ENCODE peak calls at places on chromosomes 5 and 9, in four cellular contexts. One of them, this sample, is unnamed. For H3K4me1, the result is how much of the 10 kb centered on the place peaks cover.

GRCh38 chr9:137333016-137333726 is 31.1 kb upstream of the NRARP start:
- DNase-seq in naive thymus-derived CD4-positive, alpha-beta T cell: no peak
- DNase-seq in GM23338: no peak
- DNase-seq in tibial nerve: no peak
- DNase-seq in this sample: no peak

GRCh38 chr5:39191216-39191615 is 28.1 kb downstream of the FYB1 start:
- DNase-seq in naive thymus-derived CD4-positive, alpha-beta T cell: peak
- DNase-seq in GM23338: no peak
- DNase-seq in tibial nerve: no peak
- DNase-seq in this sample: peak

GRCh38 chr5:137304227-137304874 is 194.8 kb downstream of the SPOCK1 start:
- DNase-seq in naive thymus-derived CD4-positive, alpha-beta T cell: no peak
- DNase-seq in GM23338: no peak
- DNase-seq in tibial nerve: no peak
- DNase-seq in this sample: peak

GRCh38 chr9:129854588-129855110 is 19.4 kb downstream of the USP20 start:
- DNase-seq in naive thymus-derived CD4-positive, alpha-beta T cell: peak
- DNase-seq in GM23338: no peak
- DNase-seq in tibial nerve: no peak
- DNase-seq in this sample: no peak

GRCh38 chr5:103037673-103038455 is 82.1 kb downstream of the GIN1 start:
- DNase-seq in naive thymus-derived CD4-positive, alpha-beta T cell: no peak
- DNase-seq in GM23338: no peak
- DNase-seq in tibial nerve: no peak
- DNase-seq in this sample: no peak

GRCh38 chr5:569358-569867 is 42.7 kb upstream of the CEP72 start:
- DNase-seq in naive thymus-derived CD4-positive, alpha-beta T cell: no peak
- DNase-seq in GM23338: no peak
- DNase-seq in tibial nerve: no peak
- DNase-seq in this sample: no peak

GRCh38 chr5:150186137-150186536 is 3.7 kb upstream of the SLC6A7 start:
- DNase-seq in naive thymus-derived CD4-positive, alpha-beta T cell: no peak
- DNase-seq in GM23338: peak
- DNase-seq in tibial nerve: no peak
- DNase-seq in this sample: no peak

GRCh38 chr9:31253800-31254762 is 1130.4 kb upstream of the ACO1 start:
- DNase-seq in naive thymus-derived CD4-positive, alpha-beta T cell: no peak
- DNase-seq in GM23338: no peak
- DNase-seq in tibial nerve: no peak
- DNase-seq in this sample: no peak

GRCh38 chr9:98087420-98088354 is 31.2 kb downstream of the NANS start:
- DNase-seq in naive thymus-derived CD4-positive, alpha-beta T cell: peak
- DNase-seq in GM23338: peak
- DNase-seq in tibial nerve: no peak
- DNase-seq in this sample: no peak

GRCh38 chr5:159817262-159818029 is 98.8 kb upstream of the ADRA1B start:
- DNase-seq in naive thymus-derived CD4-positive, alpha-beta T cell: no peak
- DNase-seq in GM23338: no peak
- DNase-seq in tibial nerve: no peak
- DNase-seq in this sample: peak

GRCh38 chr5:123511290-123511647 is 708 bp upstream of the CSNK1G3 start:
- DNase-seq in naive thymus-derived CD4-positive, alpha-beta T cell: no peak
- DNase-seq in GM23338: peak
- DNase-seq in tibial nerve: no peak
- DNase-seq in this sample: no peak

GRCh38 chr9:136088939-136089696 is 6.0 kb downstream of the NACC2 start:
- DNase-seq in naive thymus-derived CD4-positive, alpha-beta T cell: no peak
- DNase-seq in GM23338: no peak
- DNase-seq in tibial nerve: no peak
- DNase-seq in this sample: no peak

GRCh38 chr5:174793684-174794328 is 69.4 kb downstream of the MSX2 start:
- DNase-seq in naive thymus-derived CD4-positive, alpha-beta T cell: peak
- DNase-seq in GM23338: peak
- DNase-seq in tibial nerve: peak
- DNase-seq in this sample: no peak

GRCh38 chr5:169717298-169717697 is 80.2 kb downstream of the DOCK2 start:
- DNase-seq in naive thymus-derived CD4-positive, alpha-beta T cell: no peak
- DNase-seq in GM23338: no peak
- DNase-seq in tibial nerve: no peak
- DNase-seq in this sample: no peak

GRCh38 chr9:70519912-70520724 is 105.7 kb upstream of the KLF9 start:
- DNase-seq in naive thymus-derived CD4-positive, alpha-beta T cell: no peak
- DNase-seq in GM23338: no peak
- DNase-seq in tibial nerve: no peak
- DNase-seq in this sample: no peak

GRCh38 chr9:4106744-4107143 is 193.1 kb downstream of the GLIS3 start:
- DNase-seq in naive thymus-derived CD4-positive, alpha-beta T cell: no peak
- DNase-seq in GM23338: no peak
- DNase-seq in tibial nerve: no peak
- DNase-seq in this sample: peak

GRCh38 chr5:173327084-173327947 is 898 bp downstream of the STC2 start:
- DNase-seq in naive thymus-derived CD4-positive, alpha-beta T cell: no peak
- DNase-seq in GM23338: no peak
- DNase-seq in tibial nerve: no peak
- DNase-seq in this sample: no peak

GRCh38 chr5:95794070-95794516 is 28.4 kb downstream of the GLRX start:
- DNase-seq in naive thymus-derived CD4-positive, alpha-beta T cell: no peak
- DNase-seq in GM23338: no peak
- DNase-seq in tibial nerve: no peak
- DNase-seq in this sample: peak

GRCh38 chr5:96952946-96953730 is 17.3 kb downstream of the LNPEP start:
- DNase-seq in naive thymus-derived CD4-positive, alpha-beta T cell: no peak
- DNase-seq in GM23338: no peak
- DNase-seq in tibial nerve: no peak
- DNase-seq in this sample: no peak

GRCh38 chr9:103902263-103902662 is 191.8 kb upstream of the SMC2 start:
- DNase-seq in naive thymus-derived CD4-positive, alpha-beta T cell: no peak
- DNase-seq in GM23338: no peak
- DNase-seq in tibial nerve: no peak
- DNase-seq in this sample: no peak

GRCh38 chr5:124583469-124584350 is 162.7 kb downstream of the ZNF608 start:
- DNase-seq in naive thymus-derived CD4-positive, alpha-beta T cell: peak
- DNase-seq in GM23338: no peak
- DNase-seq in tibial nerve: no peak
- DNase-seq in this sample: no peak

GRCh38 chr5:150022163-150022540 is 21.6 kb downstream of the HMGXB3 start:
- DNase-seq in naive thymus-derived CD4-positive, alpha-beta T cell: no peak
- DNase-seq in GM23338: no peak
- DNase-seq in tibial nerve: no peak
- DNase-seq in this sample: no peak

GRCh38 chr5:119678351-119679028 is 49.1 kb downstream of the FAM170A start:
- DNase-seq in naive thymus-derived CD4-positive, alpha-beta T cell: no peak
- DNase-seq in GM23338: peak
- DNase-seq in tibial nerve: no peak
- DNase-seq in this sample: no peak

GRCh38 chr5:118366429-118366828 is 621.9 kb downstream of the DTWD2 start:
- DNase-seq in naive thymus-derived CD4-positive, alpha-beta T cell: no peak
- DNase-seq in GM23338: no peak
- DNase-seq in tibial nerve: no peak
- DNase-seq in this sample: no peak

GRCh38 chr5:9467199-9468069 is 78.4 kb downstream of the SEMA5A start:
- DNase-seq in naive thymus-derived CD4-positive, alpha-beta T cell: no peak
- DNase-seq in GM23338: no peak
- DNase-seq in tibial nerve: no peak
- DNase-seq in this sample: peak

DNA sequence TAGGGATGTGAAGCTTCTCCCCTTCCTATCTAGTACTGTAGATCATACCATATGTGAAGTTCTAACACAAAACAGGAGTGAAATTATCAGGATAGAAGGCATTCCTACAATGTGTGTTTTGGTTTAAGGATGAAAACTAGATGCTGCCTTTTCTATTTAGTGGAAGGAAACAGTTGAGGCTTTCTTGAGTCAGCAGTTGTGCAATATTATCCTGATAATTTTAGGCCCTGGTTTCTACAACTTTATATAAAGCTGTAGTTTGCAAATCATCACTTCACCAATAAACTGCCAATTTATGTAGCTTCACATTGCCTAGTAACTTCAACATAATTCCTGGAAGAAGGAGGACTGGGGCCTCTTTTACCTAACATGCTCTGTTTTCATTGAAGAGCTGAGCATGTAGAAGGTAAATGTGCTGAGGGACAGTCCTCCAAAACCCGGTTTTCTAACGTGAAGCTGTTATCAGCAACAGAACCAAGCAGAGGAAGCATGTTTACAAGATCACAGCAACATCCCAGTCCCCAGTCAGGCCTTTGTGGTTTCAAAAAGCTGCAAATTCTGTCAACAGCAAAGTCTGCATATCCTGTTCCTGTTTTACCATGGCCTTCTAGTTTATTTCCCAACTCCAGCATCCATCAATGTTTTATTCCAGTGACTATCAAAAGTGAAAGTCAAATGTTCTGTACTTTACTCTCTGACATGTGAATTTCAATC is 513.4 kb upstream of the MEF2C start:
- DNase-seq in naive thymus-derived CD4-positive, alpha-beta T cell: peak
- DNase-seq in GM23338: peak
- DNase-seq in tibial nerve: no peak
- DNase-seq in this sample: no peak
- H3K4me3 ChIP-seq in naive thymus-derived CD4-positive, alpha-beta T cell: no peak
- H3K4me3 ChIP-seq in GM23338: no peak
- H3K4me3 ChIP-seq in tibial nerve: no peak
- H3K4me3 ChIP-seq in this sample: no peak

GRCh38 chr9:133945314-133945975 is 46.7 kb downstream of the VAV2 start:
- DNase-seq in naive thymus-derived CD4-positive, alpha-beta T cell: no peak
- DNase-seq in GM23338: no peak
- DNase-seq in tibial nerve: no peak
- DNase-seq in this sample: no peak
- H3K4me1 ChIP-seq in naive thymus-derived CD4-positive, alpha-beta T cell: under half
- H3K4me1 ChIP-seq in GM23338: under half
- H3K4me1 ChIP-seq in tibial nerve: under half
- H3K4me1 ChIP-seq in this sample: under half

GRCh38 chr9:749712-750111 is 91.8 kb upstream of the DMRT1 start:
- DNase-seq in naive thymus-derived CD4-positive, alpha-beta T cell: peak
- DNase-seq in GM23338: no peak
- DNase-seq in tibial nerve: no peak
- DNase-seq in this sample: no peak
- H3K4me3 ChIP-seq in naive thymus-derived CD4-positive, alpha-beta T cell: no peak
- H3K4me3 ChIP-seq in GM23338: no peak
- H3K4me3 ChIP-seq in tibial nerve: no peak
- H3K4me3 ChIP-seq in this sample: no peak

GRCh38 chr9:482736-483135 is 268.1 kb downstream of the DOCK8 start:
- DNase-seq in naive thymus-derived CD4-positive, alpha-beta T cell: no peak
- DNase-seq in GM23338: no peak
- DNase-seq in tibial nerve: no peak
- DNase-seq in this sample: no peak

GRCh38 chr9:486156-486555 is 271.5 kb downstream of the DOCK8 start:
- DNase-seq in naive thymus-derived CD4-positive, alpha-beta T cell: no peak
- DNase-seq in GM23338: no peak
- DNase-seq in tibial nerve: no peak
- DNase-seq in this sample: no peak

GRCh38 chr9:489198-490197 is 274.8 kb downstream of the DOCK8 start:
- DNase-seq in naive thymus-derived CD4-positive, alpha-beta T cell: no peak
- DNase-seq in GM23338: no peak
- DNase-seq in tibial nerve: no peak
- DNase-seq in this sample: no peak

GRCh38 chr9:488448-488847 is 273.8 kb downstream of the DOCK8 start:
- DNase-seq in naive thymus-derived CD4-positive, alpha-beta T cell: no peak
- DNase-seq in GM23338: no peak
- DNase-seq in tibial nerve: no peak
- DNase-seq in this sample: no peak

DNA sequence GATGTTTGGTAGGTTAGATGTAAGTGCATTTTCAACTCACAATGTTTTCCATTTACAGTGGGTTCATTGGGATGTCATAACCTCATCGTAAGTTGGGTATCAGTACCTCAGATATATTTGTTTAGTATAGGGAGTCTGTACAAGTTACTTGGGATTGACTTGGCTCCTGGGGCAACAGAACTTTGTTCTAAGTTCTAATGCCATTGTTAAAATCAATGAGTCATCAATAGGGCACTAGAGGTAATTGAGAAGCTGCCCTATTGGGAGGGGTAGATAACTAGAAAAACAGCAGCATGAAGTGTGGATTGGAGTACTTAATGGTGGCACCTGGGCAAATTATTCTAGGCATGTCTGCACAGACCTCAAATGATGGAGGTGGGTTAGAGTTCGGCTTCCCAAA is 272.8 kb downstream of the DOCK8 start:
- DNase-seq in naive thymus-derived CD4-positive, alpha-beta T cell: no peak
- DNase-seq in GM23338: no peak
- DNase-seq in tibial nerve: no peak
- DNase-seq in this sample: no peak
- H3K4me1 ChIP-seq in naive thymus-derived CD4-positive, alpha-beta T cell: under half
- H3K4me1 ChIP-seq in GM23338: under half
- H3K4me1 ChIP-seq in tibial nerve: under half
- H3K4me1 ChIP-seq in this sample: under half

DNA sequence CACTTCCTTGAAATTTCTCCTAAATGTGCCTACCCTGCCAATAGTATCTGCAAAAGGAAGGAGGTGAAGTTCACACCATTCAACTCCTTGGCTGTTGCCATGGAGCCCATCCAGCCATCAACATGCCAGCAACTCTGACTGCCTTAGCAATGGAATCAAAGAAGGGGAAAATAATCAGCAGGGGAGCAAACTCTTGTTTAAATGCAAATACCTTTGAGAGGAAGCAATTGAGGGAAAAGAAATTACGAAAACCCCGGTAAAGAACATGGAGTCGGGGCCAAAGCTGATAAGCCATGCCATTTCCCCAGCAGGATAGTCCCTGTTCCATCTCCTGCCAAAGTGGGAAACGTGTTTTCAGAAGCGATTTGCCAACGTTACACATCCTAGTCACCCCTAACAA is 69.0 kb downstream of the MFAP3 start:
- DNase-seq in naive thymus-derived CD4-positive, alpha-beta T cell: no peak
- DNase-seq in GM23338: peak
- DNase-seq in tibial nerve: no peak
- DNase-seq in this sample: no peak
- H3K4me3 ChIP-seq in naive thymus-derived CD4-positive, alpha-beta T cell: no peak
- H3K4me3 ChIP-seq in GM23338: peak
- H3K4me3 ChIP-seq in tibial nerve: no peak
- H3K4me3 ChIP-seq in this sample: no peak

GRCh38 chr5:93303291-93303691 is 277.7 kb downstream of the NR2F1-AS1 start:
- DNase-seq in naive thymus-derived CD4-positive, alpha-beta T cell: no peak
- DNase-seq in GM23338: no peak
- DNase-seq in tibial nerve: no peak
- DNase-seq in this sample: no peak

GRCh38 chr5:93299596-93300308 is 281.3 kb downstream of the NR2F1-AS1 start:
- DNase-seq in naive thymus-derived CD4-positive, alpha-beta T cell: no peak
- DNase-seq in GM23338: peak
- DNase-seq in tibial nerve: no peak
- DNase-seq in this sample: no peak

GRCh38 chr5:93302711-93303110 is 278.3 kb downstream of the NR2F1-AS1 start:
- DNase-seq in naive thymus-derived CD4-positive, alpha-beta T cell: no peak
- DNase-seq in GM23338: no peak
- DNase-seq in tibial nerve: no peak
- DNase-seq in this sample: no peak

GRCh38 chr5:93300309-93300923 is 280.6 kb downstream of the NR2F1-AS1 start:
- DNase-seq in naive thymus-derived CD4-positive, alpha-beta T cell: no peak
- DNase-seq in GM23338: no peak
- DNase-seq in tibial nerve: no peak
- DNase-seq in this sample: no peak

DNA sequence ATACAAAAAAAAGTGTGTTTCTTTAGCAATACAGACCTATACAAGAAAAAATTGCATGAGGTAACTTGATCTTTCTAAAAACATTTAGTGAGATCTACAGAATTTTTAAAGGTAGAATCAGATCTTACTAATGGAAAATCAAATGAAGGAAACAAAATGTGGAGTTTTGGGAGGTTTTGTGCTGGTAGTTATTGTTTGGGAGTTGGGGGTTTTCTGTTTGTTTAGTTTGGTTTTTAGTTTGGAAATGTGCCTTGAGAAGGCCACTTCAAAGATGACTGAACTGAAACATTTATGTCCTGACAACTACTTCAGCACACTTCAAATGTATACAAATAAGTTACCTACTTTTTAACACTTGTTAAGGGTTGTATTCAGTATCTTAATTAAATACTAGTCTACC is 280.1 kb downstream of the NR2F1-AS1 start:
- DNase-seq in naive thymus-derived CD4-positive, alpha-beta T cell: no peak
- DNase-seq in GM23338: no peak
- DNase-seq in tibial nerve: no peak
- DNase-seq in this sample: no peak
- H3K4me1 ChIP-seq in naive thymus-derived CD4-positive, alpha-beta T cell: under half
- H3K4me1 ChIP-seq in GM23338: under half
- H3K4me1 ChIP-seq in tibial nerve: under half
- H3K4me1 ChIP-seq in this sample: under half

This sample was measured in esophagus muscularis mucosa.